ENCODE peak calls at places on chromosomes 12 and 14, in four cellular contexts. M, O, Y and F are unnamed samples.

GRCh38 chr12:77435446-77436091 is 370.2 kb upstream of the E2F7 start:
- DNase-seq in O (no peak), Y (peak), M (no peak), F (no peak)

GRCh38 chr12:65155784-65156183 is 13.6 kb upstream of the LEMD3 start:
- DNase-seq in O (no peak), M (no peak), Y (no peak), F (no peak)

GRCh38 chr12:81992461-81992860 is 233.3 kb upstream of the PPFIA2 start:
- DNase-seq in Y (peak), M (no peak), O (no peak), F (no peak)

GRCh38 chr14:79057333-79057732 is 887.2 kb downstream of the NRXN3 start:
- DNase-seq in Y (no peak), O (no peak), M (no peak), F (no peak)

GRCh38 chr12:2547273-2548044 is 247.3 kb upstream of the FKBP4 start:
- DNase-seq in Y (no peak), O (no peak), M (no peak), F (no peak)

GRCh38 chr12:117919479-117919878 is 49.3 kb downstream of the KSR2 start:
- DNase-seq in M (no peak), O (no peak), Y (no peak), F (no peak)

GRCh38 chr14:42624980-42625761 is 1018.5 kb downstream of the LRFN5 start:
- DNase-seq in Y (no peak), M (no peak), O (no peak), F (no peak)

GRCh38 chr12:120115692-120116442 is 686 bp downstream of the RAB35 start:
- DNase-seq in M (no peak), O (peak), Y (no peak), F (no peak)

GRCh38 chr12:87082756-87083155 is 826.6 kb upstream of the MGAT4C start:
- DNase-seq in Y (no peak), O (no peak), M (no peak), F (no peak)

GRCh38 chr12:1463073-1463905 is 131.1 kb downstream of the FBXL14 start:
- DNase-seq in Y (no peak), M (no peak), O (no peak), F (no peak)

GRCh38 chr12:94147991-94148840 is at the start of gene PLXNC1:
- DNase-seq in O (peak), M (no peak), Y (peak), F (no peak)

GRCh38 chr12:47509398-47509851 is 196.4 kb downstream of the RPAP3 start:
- DNase-seq in O (no peak), M (peak), Y (peak), F (no peak)

GRCh38 chr12:68106160-68106559 is 53.4 kb downstream of the IFNG start:
- DNase-seq in Y (no peak), O (no peak), M (no peak), F (no peak)

GRCh38 chr12:79549531-79550271 is 141.1 kb downstream of the PAWR start:
- DNase-seq in Y (peak), O (no peak), M (no peak), F (no peak)

GRCh38 chr14:106657460-106657859 is 1131.1 kb downstream of the TMEM121 start:
- DNase-seq in M (no peak), O (peak), Y (no peak), F (no peak)

GRCh38 chr12:25788707-25789106 is 169.8 kb upstream of the RASSF8 start:
- DNase-seq in M (no peak), O (no peak), Y (no peak), F (no peak)

GRCh38 chr14:91255026-91255695 is 10.7 kb upstream of the GPR68 start:
- DNase-seq in O (no peak), Y (no peak), M (no peak), F (no peak)

GRCh38 chr12:50197297-50197727 is 30.1 kb upstream of the CERS5 start:
- DNase-seq in Y (no peak), M (no peak), O (no peak), F (no peak)

GRCh38 chr12:67355428-67356385 is 86.5 kb downstream of the CAND1 start:
- DNase-seq in M (no peak), Y (peak), O (no peak), F (no peak)

GRCh38 chr12:111256629-111257434 is 112.1 kb downstream of the PHETA1 start:
- DNase-seq in Y (no peak), M (no peak), O (no peak), F (no peak)

GRCh38 chr14:50051106-50051505 is 65.3 kb downstream of the VCPKMT start:
- DNase-seq in O (no peak), Y (no peak), M (no peak), F (no peak)

GRCh38 chr12:119412811-119413794 is 78.6 kb downstream of the CCDC60 start:
- DNase-seq in Y (peak), M (peak), O (peak), F (no peak)

GRCh38 chr12:10753066-10753465 is 29.9 kb upstream of the YBX3 start:
- DNase-seq in M (no peak), O (no peak), Y (no peak), F (no peak)

GRCh38 chr12:112496493-112496892 is 77.7 kb downstream of the PTPN11 start:
- DNase-seq in Y (no peak), O (no peak), M (no peak), F (no peak)

GRCh38 chr14:77557391-77557790 is 58.8 kb upstream of the ISM2 start:
- DNase-seq in Y (no peak), M (no peak), O (no peak), F (no peak)

GRCh38 chr14:104805326-104805678 is 4.4 kb downstream of the ZBTB42 start:
- DNase-seq in Y (peak), O (no peak), M (no peak), F (no peak)

GRCh38 chr14:60561845-60562746 is 53.1 kb downstream of the SIX6 start:
- DNase-seq in Y (peak), M (peak), O (no peak), F (no peak)

GRCh38 chr12:107564946-107565345 is 120.7 kb upstream of the PWP1 start:
- DNase-seq in M (no peak), O (no peak), Y (peak), F (no peak)